ENCODE peak calls at places on chromosome 13, in nine cellular contexts. G is neural progenitor cell, H is HCT116, N is GM23338, O is OCI-LY7, B is GM23248, S is PC-3, C is SK-N-SH, X is MM.1S. A is an unnamed sample.

GRCh38 chr13:35164324-35164932 is 222.4 kb downstream of the NBEA start:
- DNase-seq in G (peak), H (peak), N (peak), O (peak), B (peak), S (peak), C (peak), X (peak), A (peak)

GRCh38 chr13:60000081-60000480 is 163.6 kb downstream of the DIAPH3 start:
- DNase-seq in G (no peak), H (no peak), N (no peak), O (no peak), B (no peak), S (no peak), C (no peak), X (no peak), A (no peak)

GRCh38 chr13:106680796-106681482 is 113.0 kb upstream of the ARGLU1 start:
- DNase-seq in G (peak), H (no peak), N (peak), O (no peak), B (no peak), S (no peak), C (no peak), X (no peak), A (no peak)

GRCh38 chr13:34085199-34085598 is 267.2 kb downstream of the RFC3 start:
- DNase-seq in G (no peak), H (no peak), N (no peak), O (no peak), B (no peak), S (no peak), C (no peak), X (no peak), A (no peak)

GRCh38 chr13:77386046-77386445 is 59.2 kb upstream of the MYCBP2 start:
- DNase-seq in G (no peak), H (no peak), N (no peak), O (no peak), B (peak), S (no peak), C (no peak), X (no peak), A (no peak)

GRCh38 chr13:101838305-101838835 is 385.9 kb downstream of the ITGBL1 start:
- DNase-seq in G (no peak), H (no peak), N (no peak), O (no peak), B (peak), S (peak), C (no peak), X (no peak), A (no peak)

GRCh38 chr13:32045963-32046785 is 14.6 kb downstream of the FRY start:
- DNase-seq in G (no peak), H (no peak), N (peak), O (peak), B (peak), S (no peak), C (no peak), X (no peak), A (peak)

GRCh38 chr13:67238277-67238859 is 8.2 kb upstream of the PCDH9 start:
- DNase-seq in G (no peak), H (peak), N (peak), O (peak), B (peak), S (peak), C (peak), X (peak), A (peak)

GRCh38 chr13:100880166-100880565 is 205.6 kb upstream of the TMTC4 start:
- DNase-seq in G (no peak), H (no peak), N (no peak), O (no peak), B (no peak), S (no peak), C (no peak), X (no peak), A (no peak)

GRCh38 chr13:43572601-43573360 is 214.0 kb downstream of the ENOX1 start:
- DNase-seq in G (peak), H (no peak), N (no peak), O (no peak), B (peak), S (peak), C (no peak), X (no peak), A (no peak)

DNA sequence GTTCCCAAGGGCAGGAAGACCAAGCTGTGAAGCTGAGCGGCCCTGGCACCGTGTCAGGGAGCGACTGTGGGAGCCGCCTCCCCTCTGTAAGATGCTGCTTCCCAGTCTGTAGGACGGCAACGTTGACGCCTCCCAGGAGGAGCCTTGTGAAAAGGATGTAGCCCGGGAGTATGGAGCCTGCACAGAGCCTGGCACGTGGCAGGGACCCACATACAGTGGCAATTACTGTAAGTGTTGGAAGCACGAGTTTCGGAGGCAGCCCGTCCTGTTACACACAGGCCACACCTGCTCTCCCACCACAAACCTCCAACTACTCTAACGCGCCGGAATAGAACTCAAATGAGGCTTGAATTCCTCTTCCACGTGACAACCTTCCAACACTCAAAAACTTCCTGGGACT is 6.6 kb downstream of the RAB20 start:
- DNase-seq in G (no peak), H (no peak), N (no peak), O (no peak), B (no peak), S (no peak), C (no peak), X (no peak), A (no peak)
- TF ChIP-seq EZH2phosphoT487 in G (no peak), H (no peak), N (no peak), O (no peak), B (no peak), S (no peak), C (no peak), X (no peak), A (no peak)

GRCh38 chr13:95564091-95564490 is 11.6 kb downstream of the CLDN10 start:
- DNase-seq in G (no peak), H (no peak), N (no peak), O (no peak), B (no peak), S (no peak), C (no peak), X (no peak), A (no peak)

GRCh38 chr13:95568131-95568530 is 15.6 kb downstream of the CLDN10 start:
- DNase-seq in G (no peak), H (no peak), N (no peak), O (no peak), B (no peak), S (no peak), C (no peak), X (no peak), A (no peak)

GRCh38 chr13:95569966-95570365 is 17.4 kb downstream of the CLDN10 start:
- DNase-seq in G (no peak), H (no peak), N (no peak), O (no peak), B (no peak), S (no peak), C (no peak), X (no peak), A (no peak)

GRCh38 chr13:95560387-95560786 is 7.9 kb downstream of the CLDN10 start:
- DNase-seq in G (no peak), H (no peak), N (no peak), O (no peak), B (no peak), S (no peak), C (no peak), X (no peak), A (no peak)

DNA sequence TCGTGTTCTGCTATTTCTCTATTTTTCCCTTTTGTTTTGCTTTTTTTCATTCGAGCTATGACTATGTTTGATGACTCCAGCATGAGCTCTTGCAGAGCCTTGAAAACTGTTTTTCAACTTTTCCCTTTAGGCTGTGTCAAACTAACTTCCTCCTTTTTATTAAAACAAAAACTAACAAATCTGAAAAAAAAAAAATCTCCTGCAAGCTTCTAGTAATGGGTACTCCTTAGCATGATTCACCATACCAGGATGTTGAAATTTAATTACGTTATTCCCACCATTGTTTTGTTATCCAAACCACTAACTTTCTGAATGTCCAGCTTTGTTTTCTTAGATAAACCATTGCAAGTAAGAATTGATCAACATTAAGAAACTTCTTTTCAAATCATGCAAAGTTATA is 12.4 kb downstream of the CLDN10 start:
- DNase-seq in G (no peak), H (no peak), N (no peak), O (no peak), B (peak), S (peak), C (no peak), X (no peak), A (no peak)
- TF ChIP-seq EZH2phosphoT487 in G (no peak), H (no peak), N (no peak), O (no peak), B (no peak), S (no peak), C (no peak), X (no peak), A (no peak)

DNA sequence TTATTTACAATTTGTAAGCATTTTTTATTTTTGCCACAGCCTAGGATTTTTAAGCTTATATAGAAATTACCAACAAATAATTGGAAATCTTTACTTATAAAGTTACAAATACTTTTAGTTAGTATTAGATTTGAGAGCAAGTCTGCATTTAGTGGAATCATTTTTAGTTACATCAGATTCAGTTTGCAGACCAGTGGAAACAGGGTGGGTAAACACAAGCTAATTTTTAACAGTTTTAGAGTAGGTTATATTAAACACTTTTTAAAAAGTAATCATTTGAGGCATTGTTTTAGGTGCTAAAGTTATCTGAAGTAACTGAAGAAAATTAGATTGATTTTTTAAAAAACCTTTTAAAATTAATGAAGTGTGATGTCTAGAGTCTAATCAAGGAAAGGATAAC is 66.3 kb downstream of the NDFIP2 start:
- DNase-seq in G (no peak), H (no peak), N (no peak), O (no peak), B (no peak), S (no peak), C (no peak), X (no peak), A (no peak)
- TF ChIP-seq EZH2phosphoT487 in G (no peak), H (no peak), N (no peak), O (no peak), B (no peak), S (no peak), C (no peak), X (no peak), A (no peak)

DNA sequence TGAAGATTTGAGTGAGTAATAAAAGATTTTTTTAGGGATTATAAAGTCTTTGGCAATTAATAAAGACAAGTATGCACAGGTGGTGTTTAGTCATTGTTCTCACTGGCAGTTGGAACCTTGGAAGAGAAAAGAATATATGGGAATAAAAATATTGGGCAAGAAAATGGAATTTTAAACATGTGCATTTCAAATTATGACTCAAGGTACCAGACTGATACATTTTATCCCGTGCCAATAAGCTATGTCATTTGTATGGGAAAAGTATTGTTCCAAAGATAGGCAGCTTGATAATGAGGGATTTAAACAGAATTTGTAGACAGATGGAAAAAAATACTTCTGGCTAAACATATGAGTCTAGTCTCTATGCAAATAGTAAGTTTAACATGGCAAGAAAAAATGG is 169.6 kb upstream of the UFM1 start:
- DNase-seq in G (no peak), H (no peak), N (no peak), O (no peak), B (peak), S (peak), C (no peak), X (no peak), A (no peak)
- TF ChIP-seq EZH2phosphoT487 in G (no peak), H (no peak), N (no peak), O (no peak), B (no peak), S (no peak), C (no peak), X (no peak), A (no peak)

DNA sequence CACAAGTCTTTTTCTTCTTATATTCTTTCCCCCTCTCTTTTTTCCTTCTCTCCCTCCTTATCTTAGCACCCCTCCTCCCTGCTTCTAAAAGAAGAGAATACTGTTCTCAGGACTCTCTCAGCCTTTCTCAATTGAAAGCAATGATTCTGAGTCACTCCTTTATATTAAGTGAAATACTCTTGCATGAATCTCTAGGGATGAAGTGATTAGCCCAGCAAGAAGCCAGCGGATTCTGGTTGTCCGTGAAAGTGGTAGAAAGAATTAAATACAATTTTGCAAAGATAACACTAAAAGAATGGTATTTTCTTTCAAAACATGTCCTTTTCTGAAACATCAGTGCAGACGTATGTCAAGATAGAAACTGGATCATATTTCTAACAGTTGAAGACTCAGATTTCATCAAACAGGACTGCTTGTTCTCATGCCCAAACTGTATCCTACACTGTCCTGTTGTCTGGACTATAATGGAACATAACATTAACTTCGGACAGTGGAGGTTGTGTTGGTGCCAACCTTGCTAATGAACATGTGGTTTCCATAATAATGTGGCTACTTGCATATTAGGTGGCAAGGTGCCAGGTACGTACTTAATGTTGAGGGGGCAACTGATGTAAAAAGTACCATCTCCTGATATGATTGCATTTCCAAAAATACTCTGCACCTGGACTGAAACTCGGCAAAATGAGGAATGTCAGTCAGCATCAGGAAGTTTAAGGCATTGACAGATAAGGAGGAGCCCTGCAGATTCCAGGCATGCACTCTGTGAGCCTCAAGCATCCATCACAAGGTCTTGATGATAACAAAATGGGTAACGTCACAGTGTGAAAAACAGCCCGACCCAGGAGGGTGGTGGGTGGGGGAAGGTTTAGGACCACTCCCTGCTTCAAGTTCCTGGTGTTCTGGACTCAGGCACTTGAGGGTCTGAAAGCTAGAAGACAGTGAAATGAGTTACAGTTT is 357.2 kb downstream of the DLEU7 start:
- DNase-seq in G (no peak), H (no peak), N (no peak), O (no peak), B (peak), S (no peak), C (peak), X (no peak), A (peak)
- TF ChIP-seq EZH2phosphoT487 in G (no peak), H (no peak), N (no peak), O (no peak), B (no peak), S (no peak), C (no peak), X (no peak), A (no peak)

GRCh38 chr13:48656621-48657020 is 2.9 kb downstream of the CYSLTR2 start:
- DNase-seq in G (peak), H (no peak), N (no peak), O (no peak), B (no peak), S (no peak), C (no peak), X (no peak), A (no peak)

GRCh38 chr13:48648446-48648845 is 5.3 kb upstream of the CYSLTR2 start:
- DNase-seq in G (no peak), H (no peak), N (no peak), O (no peak), B (no peak), S (no peak), C (no peak), X (no peak), A (no peak)

GRCh38 chr13:48654511-48654910 is 782 bp downstream of the CYSLTR2 start:
- DNase-seq in G (no peak), H (no peak), N (no peak), O (no peak), B (no peak), S (no peak), C (no peak), X (no peak), A (no peak)

GRCh38 chr13:48655291-48655690 is 1.6 kb downstream of the CYSLTR2 start:
- DNase-seq in G (no peak), H (no peak), N (no peak), O (no peak), B (no peak), S (no peak), C (no peak), X (no peak), A (no peak)

GRCh38 chr13:48653074-48654054 is at the start of gene CYSLTR2:
- DNase-seq in G (peak), H (no peak), N (peak), O (no peak), B (peak), S (no peak), C (peak), X (no peak), A (peak)
- TF ChIP-seq EZH2phosphoT487 in G (no peak), H (no peak), N (no peak), O (no peak), B (no peak), S (no peak), C (no peak), X (no peak), A (no peak)

DNA sequence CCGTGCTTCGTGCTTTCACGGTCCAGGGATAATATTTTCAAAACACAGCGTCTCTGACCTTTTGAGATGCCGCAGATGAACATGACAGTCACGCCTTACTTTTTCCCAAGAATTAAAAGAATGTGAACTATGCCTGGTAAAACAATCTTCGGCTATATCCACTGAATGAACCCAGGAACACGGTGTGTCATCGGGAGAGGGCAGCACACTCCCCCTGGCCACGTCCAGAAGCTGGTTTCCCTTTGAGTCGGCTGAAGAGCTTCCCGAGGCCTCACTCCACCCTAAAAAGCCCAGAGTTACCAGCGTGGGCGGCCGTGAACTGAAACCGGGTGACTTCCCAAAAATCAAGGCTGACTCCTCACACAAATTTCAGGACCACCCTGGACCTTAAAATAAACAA is 22.9 kb upstream of the SHISA2 start:
- DNase-seq in G (no peak), H (no peak), N (no peak), O (no peak), B (peak), S (peak), C (no peak), X (no peak), A (peak)
- TF ChIP-seq EZH2phosphoT487 in G (no peak), H (no peak), N (no peak), O (no peak), B (no peak), S (no peak), C (no peak), X (no peak), A (no peak)

GRCh38 chr13:99086149-99086868 is 108.4 kb upstream of the DOCK9 start:
- DNase-seq in G (peak), H (no peak), N (peak), O (peak), B (peak), S (peak), C (peak), X (peak), A (peak)
- TF ChIP-seq EZH2phosphoT487 in G (no peak), H (no peak), N (no peak), O (no peak), B (no peak), S (no peak), C (no peak), X (no peak), A (no peak)

DNA sequence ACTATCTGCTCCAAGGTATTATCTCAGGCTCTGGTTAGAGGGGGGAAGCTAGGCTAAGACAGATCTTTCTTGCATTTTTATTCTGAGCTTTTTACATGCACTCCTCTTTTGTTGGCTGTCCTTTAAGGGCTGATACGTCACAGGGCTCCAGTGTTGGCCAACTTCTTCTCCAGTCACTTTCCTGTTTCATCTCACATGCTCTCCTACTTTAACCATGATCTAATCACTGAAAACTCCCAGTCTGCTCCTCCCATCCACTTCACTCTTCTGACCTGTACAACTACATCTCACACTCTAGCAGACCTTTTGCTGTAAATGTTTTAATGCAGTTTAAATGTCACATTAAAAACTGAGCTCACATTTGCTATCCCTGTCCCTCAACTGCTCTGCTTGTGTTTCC is 510.0 kb upstream of the KLF12 start:
- DNase-seq in G (no peak), H (no peak), N (no peak), O (no peak), B (peak), S (no peak), C (no peak), X (no peak), A (peak)
- TF ChIP-seq EZH2phosphoT487 in G (no peak), H (no peak), N (no peak), O (no peak), B (no peak), S (no peak), C (no peak), X (no peak), A (no peak)

DNA sequence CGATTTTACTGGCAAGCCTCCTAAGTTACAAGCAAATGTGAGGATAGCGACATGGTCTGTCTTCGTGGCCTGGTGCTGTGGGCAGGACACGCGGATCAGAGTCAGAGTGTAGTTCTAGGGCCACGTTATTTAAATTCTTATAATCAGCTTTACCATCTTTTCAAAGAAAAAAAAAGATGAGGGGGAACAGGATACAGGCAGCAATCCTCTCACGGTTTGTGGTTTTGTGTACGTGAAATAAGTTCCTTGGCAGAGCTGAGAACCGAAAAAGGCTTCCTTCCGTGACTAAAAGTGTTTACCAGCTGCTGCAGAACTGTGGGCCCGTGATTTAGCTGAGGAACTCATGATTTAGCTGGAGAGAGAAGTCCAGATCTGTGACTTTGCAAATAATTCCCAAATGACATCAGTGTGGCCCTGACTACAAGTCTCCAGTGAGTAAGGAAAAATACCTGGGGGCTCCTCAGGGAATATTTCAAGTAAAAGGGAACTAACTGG is 27.2 kb downstream of the RCBTB2 start:
- DNase-seq in G (no peak), H (no peak), N (no peak), O (peak), B (peak), S (no peak), C (no peak), X (peak), A (no peak)
- TF ChIP-seq EZH2phosphoT487 in G (no peak), H (no peak), N (no peak), O (no peak), B (no peak), S (no peak), C (no peak), X (no peak), A (no peak)

A was measured in hepatocyte.